ENCODE peak calls at places on chromosomes 16 and 17, in seven cellular contexts. One of them, this sample, is unnamed.

GRCh38 chr17:52255347-52255746 is 96.8 kb upstream of the CA10 start:
- ATAC-seq in left ventricle myocardium superior: no peak
- ATAC-seq in natural killer cell: no peak
- ATAC-seq in lower lobe of right lung: no peak
- ATAC-seq in aorta: no peak
- ATAC-seq in stimulated activated naive B cell treated with anti-CD40 and anti-IgM and Interleukin-4, amounts not matched to agents 10 μg/mL and 1 μg/mL and 100 μg/mL, for 72 hours: no peak
- ATAC-seq in activated CD8-positive, alpha-beta T cell treated with anti-CD3 and anti-CD28 coated beads for 36 hours: no peak
- ATAC-seq in this sample: no peak

GRCh38 chr17:38877130-38877851 is 7.4 kb downstream of the LASP1 start:
- ATAC-seq in natural killer cell: peak
- ATAC-seq in stimulated activated naive B cell treated with anti-CD40 and anti-IgM and Interleukin-4, amounts not matched to agents 10 μg/mL and 1 μg/mL and 100 μg/mL, for 72 hours: peak
- ATAC-seq in lower lobe of right lung: no peak
- ATAC-seq in activated CD8-positive, alpha-beta T cell treated with anti-CD3 and anti-CD28 coated beads for 36 hours: peak
- ATAC-seq in left ventricle myocardium superior: no peak
- ATAC-seq in aorta: no peak
- ATAC-seq in this sample: peak

GRCh38 chr16:58249388-58249779 is 45.4 kb downstream of the PRSS54 start:
- ATAC-seq in natural killer cell: no peak
- ATAC-seq in lower lobe of right lung: peak
- ATAC-seq in activated CD8-positive, alpha-beta T cell treated with anti-CD3 and anti-CD28 coated beads for 36 hours: no peak
- ATAC-seq in stimulated activated naive B cell treated with anti-CD40 and anti-IgM and Interleukin-4, amounts not matched to agents 10 μg/mL and 1 μg/mL and 100 μg/mL, for 72 hours: no peak
- ATAC-seq in left ventricle myocardium superior: peak
- ATAC-seq in aorta: no peak
- ATAC-seq in this sample: no peak

GRCh38 chr17:42853004-42853403 is 2.0 kb downstream of the AOC3 start:
- ATAC-seq in lower lobe of right lung: no peak
- ATAC-seq in stimulated activated naive B cell treated with anti-CD40 and anti-IgM and Interleukin-4, amounts not matched to agents 10 μg/mL and 1 μg/mL and 100 μg/mL, for 72 hours: no peak
- ATAC-seq in natural killer cell: no peak
- ATAC-seq in left ventricle myocardium superior: peak
- ATAC-seq in aorta: peak
- ATAC-seq in activated CD8-positive, alpha-beta T cell treated with anti-CD3 and anti-CD28 coated beads for 36 hours: no peak
- ATAC-seq in this sample: no peak

GRCh38 chr16:67666032-67666537 is 465 bp downstream of the ENKD1 start:
- ATAC-seq in lower lobe of right lung: peak
- ATAC-seq in stimulated activated naive B cell treated with anti-CD40 and anti-IgM and Interleukin-4, amounts not matched to agents 10 μg/mL and 1 μg/mL and 100 μg/mL, for 72 hours: peak
- ATAC-seq in left ventricle myocardium superior: peak
- ATAC-seq in natural killer cell: peak
- ATAC-seq in activated CD8-positive, alpha-beta T cell treated with anti-CD3 and anti-CD28 coated beads for 36 hours: peak
- ATAC-seq in aorta: peak
- ATAC-seq in this sample: peak

GRCh38 chr16:1323296-1324239 is 9.9 kb upstream of the BAIAP3 start:
- ATAC-seq in natural killer cell: no peak
- ATAC-seq in activated CD8-positive, alpha-beta T cell treated with anti-CD3 and anti-CD28 coated beads for 36 hours: no peak
- ATAC-seq in stimulated activated naive B cell treated with anti-CD40 and anti-IgM and Interleukin-4, amounts not matched to agents 10 μg/mL and 1 μg/mL and 100 μg/mL, for 72 hours: peak
- ATAC-seq in left ventricle myocardium superior: no peak
- ATAC-seq in aorta: no peak
- ATAC-seq in lower lobe of right lung: no peak
- ATAC-seq in this sample: no peak

GRCh38 chr17:46154151-46154816 is 38.9 kb downstream of the KANSL1 start:
- ATAC-seq in lower lobe of right lung: no peak
- ATAC-seq in activated CD8-positive, alpha-beta T cell treated with anti-CD3 and anti-CD28 coated beads for 36 hours: peak
- ATAC-seq in natural killer cell: peak
- ATAC-seq in left ventricle myocardium superior: no peak
- ATAC-seq in stimulated activated naive B cell treated with anti-CD40 and anti-IgM and Interleukin-4, amounts not matched to agents 10 μg/mL and 1 μg/mL and 100 μg/mL, for 72 hours: no peak
- ATAC-seq in aorta: no peak
- ATAC-seq in this sample: no peak

GRCh38 chr17:33514369-33514768 is 221.3 kb upstream of the ASIC2 start:
- ATAC-seq in natural killer cell: no peak
- ATAC-seq in lower lobe of right lung: no peak
- ATAC-seq in aorta: no peak
- ATAC-seq in left ventricle myocardium superior: no peak
- ATAC-seq in stimulated activated naive B cell treated with anti-CD40 and anti-IgM and Interleukin-4, amounts not matched to agents 10 μg/mL and 1 μg/mL and 100 μg/mL, for 72 hours: no peak
- ATAC-seq in activated CD8-positive, alpha-beta T cell treated with anti-CD3 and anti-CD28 coated beads for 36 hours: no peak
- ATAC-seq in this sample: no peak

GRCh38 chr16:24541534-24541933 is 2.2 kb downstream of the RBBP6 start:
- ATAC-seq in natural killer cell: peak
- ATAC-seq in lower lobe of right lung: no peak
- ATAC-seq in activated CD8-positive, alpha-beta T cell treated with anti-CD3 and anti-CD28 coated beads for 36 hours: no peak
- ATAC-seq in left ventricle myocardium superior: no peak
- ATAC-seq in aorta: no peak
- ATAC-seq in stimulated activated naive B cell treated with anti-CD40 and anti-IgM and Interleukin-4, amounts not matched to agents 10 μg/mL and 1 μg/mL and 100 μg/mL, for 72 hours: no peak
- ATAC-seq in this sample: no peak

GRCh38 chr17:50834786-50835562 is 412 bp upstream of the WFIKKN2 start:
- ATAC-seq in lower lobe of right lung: no peak
- ATAC-seq in activated CD8-positive, alpha-beta T cell treated with anti-CD3 and anti-CD28 coated beads for 36 hours: no peak
- ATAC-seq in left ventricle myocardium superior: peak
- ATAC-seq in natural killer cell: no peak
- ATAC-seq in aorta: no peak
- ATAC-seq in stimulated activated naive B cell treated with anti-CD40 and anti-IgM and Interleukin-4, amounts not matched to agents 10 μg/mL and 1 μg/mL and 100 μg/mL, for 72 hours: no peak
- ATAC-seq in this sample: no peak

GRCh38 chr16:75323928-75324327 is 72.5 kb upstream of the BCAR1 start:
- ATAC-seq in stimulated activated naive B cell treated with anti-CD40 and anti-IgM and Interleukin-4, amounts not matched to agents 10 μg/mL and 1 μg/mL and 100 μg/mL, for 72 hours: no peak
- ATAC-seq in left ventricle myocardium superior: no peak
- ATAC-seq in lower lobe of right lung: no peak
- ATAC-seq in natural killer cell: no peak
- ATAC-seq in aorta: no peak
- ATAC-seq in activated CD8-positive, alpha-beta T cell treated with anti-CD3 and anti-CD28 coated beads for 36 hours: no peak
- ATAC-seq in this sample: no peak

GRCh38 chr16:15682105-15682570 is 32.1 kb downstream of the NDE1 start:
- ATAC-seq in natural killer cell: peak
- ATAC-seq in stimulated activated naive B cell treated with anti-CD40 and anti-IgM and Interleukin-4, amounts not matched to agents 10 μg/mL and 1 μg/mL and 100 μg/mL, for 72 hours: peak
- ATAC-seq in lower lobe of right lung: peak
- ATAC-seq in aorta: peak
- ATAC-seq in activated CD8-positive, alpha-beta T cell treated with anti-CD3 and anti-CD28 coated beads for 36 hours: peak
- ATAC-seq in left ventricle myocardium superior: no peak
- ATAC-seq in this sample: no peak

GRCh38 chr16:67656344-67657016 is 3.6 kb downstream of the ACD start:
- ATAC-seq in stimulated activated naive B cell treated with anti-CD40 and anti-IgM and Interleukin-4, amounts not matched to agents 10 μg/mL and 1 μg/mL and 100 μg/mL, for 72 hours: no peak
- ATAC-seq in lower lobe of right lung: no peak
- ATAC-seq in left ventricle myocardium superior: no peak
- ATAC-seq in activated CD8-positive, alpha-beta T cell treated with anti-CD3 and anti-CD28 coated beads for 36 hours: no peak
- ATAC-seq in natural killer cell: no peak
- ATAC-seq in aorta: no peak
- ATAC-seq in this sample: no peak

GRCh38 chr16:74462361-74462760 is 41.1 kb upstream of the CLEC18B start:
- ATAC-seq in left ventricle myocardium superior: no peak
- ATAC-seq in activated CD8-positive, alpha-beta T cell treated with anti-CD3 and anti-CD28 coated beads for 36 hours: no peak
- ATAC-seq in natural killer cell: no peak
- ATAC-seq in aorta: no peak
- ATAC-seq in stimulated activated naive B cell treated with anti-CD40 and anti-IgM and Interleukin-4, amounts not matched to agents 10 μg/mL and 1 μg/mL and 100 μg/mL, for 72 hours: no peak
- ATAC-seq in lower lobe of right lung: no peak
- ATAC-seq in this sample: no peak

GRCh38 chr16:15507299-15507958 is 73.0 kb downstream of the BMERB1 start:
- ATAC-seq in activated CD8-positive, alpha-beta T cell treated with anti-CD3 and anti-CD28 coated beads for 36 hours: no peak
- ATAC-seq in natural killer cell: no peak
- ATAC-seq in stimulated activated naive B cell treated with anti-CD40 and anti-IgM and Interleukin-4, amounts not matched to agents 10 μg/mL and 1 μg/mL and 100 μg/mL, for 72 hours: no peak
- ATAC-seq in aorta: peak
- ATAC-seq in left ventricle myocardium superior: peak
- ATAC-seq in lower lobe of right lung: no peak
- ATAC-seq in this sample: no peak

GRCh38 chr17:39935896-39936295 is 8.4 kb downstream of the LRRC3C start:
- ATAC-seq in natural killer cell: no peak
- ATAC-seq in stimulated activated naive B cell treated with anti-CD40 and anti-IgM and Interleukin-4, amounts not matched to agents 10 μg/mL and 1 μg/mL and 100 μg/mL, for 72 hours: no peak
- ATAC-seq in lower lobe of right lung: no peak
- ATAC-seq in activated CD8-positive, alpha-beta T cell treated with anti-CD3 and anti-CD28 coated beads for 36 hours: no peak
- ATAC-seq in aorta: no peak
- ATAC-seq in left ventricle myocardium superior: no peak
- ATAC-seq in this sample: no peak

GRCh38 chr17:55444471-55445441 is 23.1 kb upstream of the MMD start:
- ATAC-seq in activated CD8-positive, alpha-beta T cell treated with anti-CD3 and anti-CD28 coated beads for 36 hours: no peak
- ATAC-seq in left ventricle myocardium superior: no peak
- ATAC-seq in natural killer cell: no peak
- ATAC-seq in aorta: no peak
- ATAC-seq in lower lobe of right lung: peak
- ATAC-seq in stimulated activated naive B cell treated with anti-CD40 and anti-IgM and Interleukin-4, amounts not matched to agents 10 μg/mL and 1 μg/mL and 100 μg/mL, for 72 hours: peak
- ATAC-seq in this sample: peak

GRCh38 chr16:11619327-11619851 is 32.7 kb upstream of the LITAF start:
- ATAC-seq in stimulated activated naive B cell treated with anti-CD40 and anti-IgM and Interleukin-4, amounts not matched to agents 10 μg/mL and 1 μg/mL and 100 μg/mL, for 72 hours: peak
- ATAC-seq in aorta: peak
- ATAC-seq in left ventricle myocardium superior: peak
- ATAC-seq in lower lobe of right lung: peak
- ATAC-seq in activated CD8-positive, alpha-beta T cell treated with anti-CD3 and anti-CD28 coated beads for 36 hours: peak
- ATAC-seq in natural killer cell: peak
- ATAC-seq in this sample: peak

GRCh38 chr16:79278506-79278905 is 322.0 kb downstream of the MAF start:
- ATAC-seq in activated CD8-positive, alpha-beta T cell treated with anti-CD3 and anti-CD28 coated beads for 36 hours: peak
- ATAC-seq in left ventricle myocardium superior: no peak
- ATAC-seq in aorta: no peak
- ATAC-seq in natural killer cell: peak
- ATAC-seq in stimulated activated naive B cell treated with anti-CD40 and anti-IgM and Interleukin-4, amounts not matched to agents 10 μg/mL and 1 μg/mL and 100 μg/mL, for 72 hours: peak
- ATAC-seq in lower lobe of right lung: no peak
- ATAC-seq in this sample: peak

GRCh38 chr17:37322826-37323561 is 52.8 kb upstream of the C17orf78 start:
- ATAC-seq in natural killer cell: no peak
- ATAC-seq in lower lobe of right lung: no peak
- ATAC-seq in stimulated activated naive B cell treated with anti-CD40 and anti-IgM and Interleukin-4, amounts not matched to agents 10 μg/mL and 1 μg/mL and 100 μg/mL, for 72 hours: no peak
- ATAC-seq in aorta: no peak
- ATAC-seq in activated CD8-positive, alpha-beta T cell treated with anti-CD3 and anti-CD28 coated beads for 36 hours: no peak
- ATAC-seq in left ventricle myocardium superior: no peak
- ATAC-seq in this sample: no peak

GRCh38 chr17:40648326-40648968 is 829 bp upstream of the SMARCE1 start:
- ATAC-seq in activated CD8-positive, alpha-beta T cell treated with anti-CD3 and anti-CD28 coated beads for 36 hours: peak
- ATAC-seq in left ventricle myocardium superior: peak
- ATAC-seq in aorta: peak
- ATAC-seq in natural killer cell: no peak
- ATAC-seq in lower lobe of right lung: peak
- ATAC-seq in stimulated activated naive B cell treated with anti-CD40 and anti-IgM and Interleukin-4, amounts not matched to agents 10 μg/mL and 1 μg/mL and 100 μg/mL, for 72 hours: peak
- ATAC-seq in this sample: peak

This sample was measured in stimulated activated memory B cell treated with anti-CD40 and anti-IgM and Interleukin-4, amounts not matched to agents 10 μg/mL and 1 μg/mL and 100 μg/mL, for 72 hours.